ENCODE peak calls at places on chromosomes 11 and 22, in seven cellular contexts. B, L, Y, H, J, I and C are unnamed samples.

GRCh38 chr22:37230673-37231405 is 13.2 kb downstream of the RAC2 start:
- DNase-seq in B (no peak), L (peak), H (peak), J (no peak), Y (no peak), I (no peak), C (no peak)

GRCh38 chr22:50293441-50294318 is 13.8 kb downstream of the PLXNB2 start:
- DNase-seq in Y (peak), L (no peak), J (peak), B (peak), H (no peak), I (no peak), C (peak)

GRCh38 chr11:73869234-73869949 is 7.3 kb downstream of the COA4 start:
- DNase-seq in Y (peak), I (no peak), H (no peak), J (no peak), L (no peak), B (peak), C (peak)

GRCh38 chr11:34492806-34493414 is 20.7 kb downstream of the ELF5 start:
- DNase-seq in I (no peak), L (peak), H (peak), Y (peak), B (peak), J (peak), C (peak)

GRCh38 chr22:31504282-31504681 is 7.9 kb downstream of the SFI1 start:
- DNase-seq in Y (no peak), B (no peak), J (no peak), H (no peak), L (no peak), I (no peak), C (peak)

GRCh38 chr11:14300661-14301304 is 58.2 kb downstream of the RRAS2 start:
- DNase-seq in J (peak), Y (peak), L (peak), H (peak), I (no peak), B (peak), C (peak)

GRCh38 chr11:19498986-19499669 is 213.5 kb upstream of the NAV2 start:
- DNase-seq in B (no peak), L (no peak), J (no peak), I (no peak), Y (no peak), H (no peak), C (peak)

GRCh38 chr11:126106929-126107328 is 44.3 kb upstream of the CDON start:
- DNase-seq in I (no peak), J (no peak), B (no peak), H (no peak), Y (no peak), L (no peak), C (no peak)

GRCh38 chr11:87967459-87967858 is 207.8 kb downstream of the RAB38 start:
- DNase-seq in J (no peak), B (no peak), H (no peak), L (no peak), Y (no peak), I (no peak), C (no peak)

GRCh38 chr22:44387486-44387885 is 74.7 kb upstream of the SHISAL1 start:
- DNase-seq in J (no peak), Y (no peak), H (no peak), L (no peak), B (no peak), I (no peak), C (no peak)

GRCh38 chr22:28154856-28155255 is 235.8 kb upstream of the PITPNB start:
- DNase-seq in Y (no peak), J (no peak), B (no peak), I (no peak), H (no peak), L (no peak), C (no peak)

GRCh38 chr11:131467645-131468270 is 97.3 kb downstream of the NTM start:
- DNase-seq in I (no peak), J (no peak), L (no peak), H (no peak), B (no peak), Y (no peak), C (no peak)

GRCh38 chr11:75406338-75406777 is 7.0 kb downstream of the RPS3 start:
- DNase-seq in H (no peak), J (no peak), Y (peak), B (no peak), L (no peak), I (no peak), C (peak)